ENCODE peak calls at places on chromosomes 5 and 9, in ten cellular contexts. J is RCC 7860; P is SHP77; O is esophagus squamous epithelium; K is sciatic nerve; M is T follicular helper cell; C is pancreas; S is gastrocnemius medialis; N is stimulated activated CD4-positive, alpha-beta T cell treated with anti-CD3 and anti-CD28 coated beads, Interleukin-2, amount 100 ng/mL, for 48 hours; R is immature natural killer cell. H is an unnamed sample.

GRCh38 chr5:169048568-169049125 is 252.3 kb downstream of the SLIT3 start:
- DNase-seq in O (no peak), C (no peak), S (no peak), J (no peak), M (no peak), K (no peak), N (no peak), R (no peak), P (no peak), H (no peak)

GRCh38 chr5:83149671-83150070 is 72.3 kb downstream of the XRCC4 start:
- DNase-seq in K (no peak), J (peak; percentile 34), R (no peak), N (no peak), M (no peak), O (no peak), P (no peak), S (no peak), C (no peak), H (no peak)

GRCh38 chr5:108421713-108422112 is 39.8 kb upstream of the FBXL17 start:
- DNase-seq in S (no peak), M (no peak), N (no peak), P (no peak), K (no peak), R (no peak), O (no peak), J (no peak), C (no peak), H (no peak)

GRCh38 chr9:6557883-6558282 is 87.6 kb downstream of the GLDC start:
- DNase-seq in S (no peak), P (no peak), O (no peak), N (no peak), C (no peak), R (no peak), K (no peak), M (no peak), J (no peak), H (no peak)

GRCh38 chr5:127040779-127041520 is 10.6 kb upstream of the MARCHF3 start:
- DNase-seq in J (peak; percentile 23), C (no peak), M (no peak), P (no peak), R (no peak), O (no peak), K (no peak), N (no peak), S (no peak), H (no peak)

GRCh38 chr5:133369161-133369783 is 243.1 kb downstream of the FSTL4 start:
- DNase-seq in S (no peak), N (no peak), M (no peak), C (no peak), K (no peak), O (no peak), J (no peak), P (no peak), R (no peak), H (no peak)

GRCh38 chr9:36207016-36207415 is 16.3 kb downstream of the CLTA start:
- DNase-seq in P (no peak), J (peak; percentile 82), N (no peak), S (no peak), O (no peak), C (no peak), M (no peak), K (no peak), R (no peak), H (no peak)

GRCh38 chr9:125889122-125889523 is 141.9 kb downstream of the PBX3 start:
- DNase-seq in K (peak; percentile 57), N (peak; percentile 1), P (peak; percentile 58), R (no peak), C (no peak), M (no peak), S (no peak), J (no peak), O (no peak), H (peak; percentile 79)

GRCh38 chr5:113520429-113520828 is 6.9 kb downstream of the YTHDC2 start:
- DNase-seq in R (no peak), M (no peak), C (no peak), P (no peak), J (peak; percentile 50), K (no peak), S (no peak), N (peak; percentile 12), O (no peak), H (no peak)

GRCh38 chr9:34069831-34070230 is 21.1 kb upstream of the UBAP2 start:
- DNase-seq in S (no peak), M (no peak), R (no peak), K (no peak), P (no peak), C (no peak), O (no peak), N (no peak), J (no peak), H (no peak)

GRCh38 chr5:119453045-119453383 is 717 bp downstream of the HSD17B4 start:
- DNase-seq in K (no peak), S (peak; percentile 19), N (no peak), P (no peak), R (no peak), M (no peak), J (no peak), C (peak; percentile 19), O (no peak), H (no peak)

GRCh38 chr9:15642369-15642962 is 89.6 kb downstream of the CCDC171 start:
- DNase-seq in K (no peak), P (peak; percentile 5), O (no peak), N (no peak), R (no peak), J (no peak), S (no peak), C (no peak), M (no peak), H (no peak)

GRCh38 chr9:133855802-133856592 is 117.8 kb upstream of the SARDH start:
- DNase-seq in C (peak; percentile 53), O (no peak), M (no peak), P (no peak), K (no peak), S (peak; percentile 46), N (no peak), R (no peak), J (peak; percentile 97), H (no peak)

GRCh38 chr5:156402387-156402921 is 75.5 kb downstream of the SGCD start:
- DNase-seq in J (peak; percentile 67), R (no peak), S (peak; percentile 35), K (no peak), M (peak; percentile 20), C (no peak), N (peak; percentile 11), O (peak; percentile 22), P (no peak), H (no peak)

GRCh38 chr5:132446621-132447020 is 44.0 kb downstream of the IRF1 start:
- DNase-seq in N (no peak), S (peak; percentile 91), K (peak; percentile 81), P (no peak), R (no peak), C (peak; percentile 65), J (no peak), M (no peak), O (no peak), H (no peak)

GRCh38 chr5:167688731-167689130 is 602.7 kb upstream of the WWC1 start:
- DNase-seq in O (no peak), N (no peak), C (no peak), R (no peak), K (no peak), P (no peak), M (no peak), S (no peak), J (peak; percentile 80), H (no peak)

GRCh38 chr5:83911367-83911919 is 190.8 kb upstream of the HAPLN1 start:
- DNase-seq in J (no peak), R (no peak), P (peak; percentile 8), N (no peak), M (no peak), S (no peak), K (no peak), C (no peak), O (no peak), H (no peak)

GRCh38 chr9:110842976-110843375 is 174.4 kb downstream of the MUSK start:
- DNase-seq in P (no peak), J (no peak), R (no peak), S (no peak), C (no peak), K (no peak), O (no peak), M (no peak), N (no peak), H (no peak)

GRCh38 chr5:148733601-148734438 is 79.5 kb upstream of the HTR4 start:
- DNase-seq in N (peak; percentile 68), K (peak; percentile 90), P (peak; percentile 60), O (peak; percentile 17), C (peak; percentile 58), J (peak; percentile 52), M (peak; percentile 54), S (peak; percentile 65), R (peak; percentile 61), H (peak; percentile 80)

GRCh38 chr9:23117621-23118020 is 671.0 kb downstream of the DMRTA1 start:
- DNase-seq in K (no peak), P (no peak), J (peak; percentile 83), R (no peak), C (no peak), N (no peak), O (no peak), M (no peak), S (no peak), H (no peak)

GRCh38 chr5:37838933-37839341 is 904 bp downstream of the GDNF start:
- DNase-seq in C (no peak), P (no peak), S (no peak), K (no peak), M (no peak), J (no peak), R (no peak), O (no peak), N (no peak), H (no peak)

GRCh38 chr9:107711528-107711927 is 222.0 kb upstream of the KLF4 start:
- DNase-seq in N (no peak), R (no peak), M (no peak), J (peak; percentile 95), C (no peak), P (peak; percentile 39), O (no peak), S (no peak), K (no peak), H (no peak)